ENCODE peak calls at places on chromosomes 13 and 19, in four cellular contexts. Y, D, K and S are unnamed samples.
A peak's percentile ranks its signal among the peaks of the same experiment; 100 is the strongest.

GRCh38 chr13:76225815-76226489 is 589.8 kb downstream of the LMO7 start:
- DNase-seq in D (no peak), K (peak; percentile 35), Y (no peak), S (peak; percentile 23)

GRCh38 chr13:74562381-74562780 is 428.2 kb upstream of the KLF12 start:
- DNase-seq in K (no peak), Y (no peak), D (no peak), S (no peak)

GRCh38 chr13:80979035-80979641 is 638.2 kb upstream of the SPRY2 start:
- DNase-seq in K (no peak), D (no peak), Y (peak; percentile 37), S (no peak)

GRCh38 chr19:41821003-41821735 is 23.3 kb downstream of the LYPD4 start:
- DNase-seq in Y (peak; percentile 43), K (no peak), D (no peak), S (no peak)

GRCh38 chr13:105847532-105848295 is 687.7 kb downstream of the EFNB2 start:
- DNase-seq in D (no peak), K (no peak), Y (no peak), S (no peak)

GRCh38 chr13:43487885-43488284 is 298.9 kb downstream of the ENOX1 start:
- DNase-seq in Y (no peak), D (no peak), K (no peak), S (no peak)

GRCh38 chr13:107271226-107271625 is 703.3 kb upstream of the ARGLU1 start:
- DNase-seq in D (no peak), Y (no peak), K (no peak), S (no peak)

GRCh38 chr13:99806671-99807070 is 164.9 kb downstream of the ZIC5 start:
- DNase-seq in K (no peak), D (no peak), Y (no peak), S (no peak)

GRCh38 chr13:20157387-20157786 is 3.5 kb downstream of the GJA3 start:
- DNase-seq in K (no peak), D (no peak), Y (no peak), S (no peak)

GRCh38 chr19:33639034-33639681 is 17.4 kb downstream of the CHST8 start:
- DNase-seq in D (no peak), K (no peak), Y (no peak), S (no peak)

GRCh38 chr13:48210178-48210577 is 22.8 kb upstream of the ITM2B start:
- DNase-seq in K (no peak), D (no peak), Y (no peak), S (no peak)

GRCh38 chr13:22496803-22497508 is 683.8 kb upstream of the SGCG start:
- DNase-seq in K (no peak), Y (no peak), D (no peak), S (no peak)

GRCh38 chr13:21986602-21987001 is 315.7 kb downstream of the FGF9 start:
- DNase-seq in D (no peak), K (peak; percentile 76), Y (peak; percentile 34), S (peak; percentile 73)

GRCh38 chr13:90049989-90050671 is 1297.4 kb upstream of the MIR17HG start:
- DNase-seq in D (no peak), K (no peak), Y (no peak), S (no peak)

GRCh38 chr13:97574926-97575325 is 141.0 kb downstream of the RAP2A start:
- DNase-seq in Y (no peak), K (no peak), D (peak; percentile 57), S (peak; percentile 53)

GRCh38 chr13:79781829-79782540 is 301.0 kb downstream of the NDFIP2 start:
- DNase-seq in D (no peak), K (no peak), Y (no peak), S (no peak)

GRCh38 chr13:107842562-107843180 is 372.7 kb downstream of the LIG4 start:
- DNase-seq in K (no peak), D (no peak), Y (no peak), S (no peak)

GRCh38 chr13:29140277-29140676 is 320.1 kb downstream of the MTUS2 start:
- DNase-seq in Y (no peak), K (no peak), D (no peak), S (peak; percentile 75)

GRCh38 chr13:83709751-83710515 is 172.3 kb downstream of the SLITRK1 start:
- DNase-seq in D (no peak), K (no peak), Y (no peak), S (no peak)

GRCh38 chr19:17610384-17610783 is 54.9 kb downstream of the COLGALT1 start:
- DNase-seq in K (no peak), Y (no peak), D (no peak), S (no peak)

GRCh38 chr13:94710881-94711560 is 1.3 kb downstream of the SOX21 start:
- DNase-seq in D (no peak), Y (no peak), K (no peak), S (no peak)

GRCh38 chr13:50650478-50650877 is 193.0 kb downstream of the DLEU7 start:
- DNase-seq in K (no peak), D (no peak), Y (no peak), S (no peak)

GRCh38 chr13:36674337-36675212 is 755 bp downstream of the SERTM1 start:
- DNase-seq in Y (no peak), D (no peak), K (no peak), S (no peak)

GRCh38 chr19:5961969-5962945 is 15.7 kb downstream of the RANBP3 start:
- DNase-seq in Y (peak; percentile 89), K (no peak), D (peak; percentile 76), S (peak; percentile 72)

GRCh38 chr19:58563823-58564222 is 5.4 kb upstream of the UBE2M start:
- DNase-seq in Y (no peak), K (no peak), D (no peak), S (no peak)

GRCh38 chr19:8487137-8487851 is 15.1 kb downstream of the PRAM1 start:
- DNase-seq in Y (peak; percentile 88), D (no peak), K (no peak), S (peak; percentile 73)

GRCh38 chr13:89052699-89053098 is 1381.5 kb downstream of the SLITRK5 start:
- DNase-seq in K (no peak), Y (no peak), D (no peak), S (no peak)

GRCh38 chr19:12789904-12790619 is 1.2 kb upstream of the JUNB start:
- DNase-seq in K (peak; percentile 98), D (peak; percentile 95), Y (peak; percentile 99), S (peak; percentile 99)

GRCh38 chr13:39557285-39557955 is 45.6 kb downstream of the LHFPL6 start:
- DNase-seq in D (no peak), K (no peak), Y (no peak), S (no peak)

GRCh38 chr19:2560369-2560768 is 84.4 kb downstream of the GADD45B start:
- DNase-seq in Y (no peak), D (no peak), K (no peak), S (peak; percentile 30)

GRCh38 chr13:110616103-110617101 is 1.1 kb downstream of the NAXD start:
- DNase-seq in Y (peak; percentile 57), D (peak; percentile 71), K (peak; percentile 62), S (no peak)

GRCh38 chr13:48769107-48769704 is 115.5 kb downstream of the CYSLTR2 start:
- DNase-seq in Y (peak; percentile 85), D (no peak), K (peak; percentile 31), S (peak; percentile 76)

GRCh38 chr19:10214784-10215183 is 16.3 kb downstream of the S1PR2 start:
- DNase-seq in Y (no peak), K (no peak), D (no peak), S (no peak)

GRCh38 chr13:40981361-40981760 is 37.8 kb downstream of the ELF1 start:
- DNase-seq in Y (no peak), D (no peak), K (no peak), S (no peak)
- H3K4me1 ChIP-seq in Y (peaks cover 48% of the 10 kb centered on the region), D (peaks cover 20% of the 10 kb centered on the region), K (peaks cover 46% of the 10 kb centered on the region), S (peaks cover 4% of the 10 kb centered on the region)

GRCh38 chr19:47275866-47276461 is 1.3 kb downstream of the INAFM1 start:
- DNase-seq in Y (no peak), D (no peak), K (peak; percentile 77), S (peak; percentile 71)
- H3K27ac ChIP-seq in Y (peak overlapping the region; percentile 91), D (peak overlapping the region; percentile 95), K (peak overlapping the region; percentile 54), S (no peak overlapping the region)

GRCh38 chr19:35559781-35560180 is 3.7 kb downstream of the ATP4A start:
- DNase-seq in Y (no peak), D (no peak), K (no peak), S (no peak)
- H3K4me1 ChIP-seq in Y (peaks cover 12% of the 10 kb centered on the region), D (no peaks in the 10 kb centered on the region), K (no peaks in the 10 kb centered on the region), S (no peaks in the 10 kb centered on the region)

DNA sequence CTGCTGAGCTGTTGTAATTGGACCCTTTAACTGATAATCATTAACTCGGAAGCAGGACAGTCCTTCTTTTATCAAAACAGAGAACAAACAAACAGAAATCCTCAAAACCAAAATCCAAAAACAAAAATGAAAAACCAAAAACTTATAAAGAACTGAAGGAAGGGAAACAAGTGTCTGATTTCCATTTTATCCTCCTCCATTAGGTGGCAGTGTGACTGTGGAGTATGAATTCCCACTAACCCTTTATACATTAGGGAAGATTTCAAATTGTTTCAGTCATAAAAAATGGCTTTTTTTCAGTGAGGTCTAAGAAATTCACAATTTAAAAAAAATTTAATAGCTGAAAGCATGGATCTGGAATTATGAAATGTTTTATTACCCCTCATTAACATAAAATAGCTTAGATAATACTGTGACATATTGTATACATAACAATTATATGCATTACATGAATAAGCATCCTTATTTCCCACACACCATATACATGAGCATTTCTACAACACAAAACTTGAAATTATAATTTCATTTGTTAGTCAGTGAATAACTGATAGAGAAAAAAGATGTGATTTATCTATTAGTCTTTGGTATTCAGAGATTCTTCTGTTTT is 1074.3 kb upstream of the PCDH9 start:
- DNase-seq in Y (no peak), D (no peak), K (no peak), S (no peak)
- H3K27ac ChIP-seq in Y (no peak overlapping the region), D (no peak overlapping the region), K (no peak overlapping the region), S (no peak overlapping the region)

DNA sequence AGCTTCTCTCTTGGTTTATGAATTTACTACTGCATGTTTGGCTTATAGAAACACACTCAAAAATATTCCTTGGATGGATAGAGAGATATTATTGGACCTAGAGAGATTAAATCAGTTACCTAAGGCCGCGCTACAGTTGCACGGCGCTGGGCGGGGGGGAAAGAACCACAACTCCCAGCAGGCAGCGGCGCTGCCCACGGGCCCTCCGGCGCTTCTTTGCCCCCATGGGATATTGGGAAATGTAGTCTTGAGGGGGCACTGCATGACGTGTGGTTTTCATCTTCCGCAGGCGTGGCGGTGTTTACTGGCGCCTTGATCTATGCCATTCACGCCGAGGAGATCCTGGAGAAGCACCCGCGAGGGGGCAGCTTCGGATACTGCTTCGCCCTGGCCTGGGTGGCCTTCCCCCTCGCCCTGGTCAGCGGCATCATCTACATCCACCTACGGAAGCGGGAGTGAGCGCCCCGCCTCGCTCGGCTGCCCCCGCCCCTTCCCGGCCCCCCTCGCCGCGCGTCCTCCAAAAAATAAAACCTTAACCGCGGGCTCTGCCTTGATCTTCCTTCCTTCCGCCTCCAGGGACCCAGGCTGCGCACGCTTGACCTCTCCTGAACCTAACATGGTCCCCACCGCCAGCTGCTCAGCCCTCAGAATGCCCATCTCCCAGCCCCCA is 4.8 kb downstream of the EMP3 start:
- DNase-seq in D (peak; percentile 88), Y (peak; percentile 87), K (peak; percentile 71), S (peak; percentile 83)
- H3K4me1 ChIP-seq in D (peaks cover 19% of the 10 kb centered on the region), Y (peaks cover 59% of the 10 kb centered on the region), K (peaks cover 30% of the 10 kb centered on the region), S (no peaks in the 10 kb centered on the region)